ENCODE peak calls at places on chromosomes 2 and 18, in ten cellular contexts. I is HS-5; U is NCI-H1417; Z is stimulated activated CD4-positive, alpha-beta T cell treated with anti-CD3 and anti-CD28 coated beads, Interleukin-2, amount 100 ng/mL, for 24 hours; S is progenitor cell of endocrine pancreas; P is T-cell; G is Daoy; V is GM18507; X is thoracic aorta; T is NK-92 treated with Interleukin-12 subunit alpha and Interleukin-12 subunit beta, amount 100 ng/mL, for 24 hours. L is an unnamed sample.

GRCh38 chr2:119523383-119523958 is 812 bp downstream of the SCTR start:
- DNase-seq in I (no peak), U (no peak), Z (no peak), S (no peak), P (no peak), G (no peak), V (no peak), X (no peak), T (no peak), L (no peak)

GRCh38 chr2:177708660-177709328 is 316.2 kb downstream of the AGPS start:
- DNase-seq in I (no peak), U (no peak), Z (no peak), S (no peak), P (no peak), G (no peak), V (no peak), X (no peak), T (no peak), L (no peak)

GRCh38 chr2:64737547-64737946 is 83.8 kb upstream of the SERTAD2 start:
- DNase-seq in I (no peak), U (no peak), Z (no peak), S (no peak), P (no peak), G (no peak), V (no peak), X (no peak), T (no peak), L (no peak)

GRCh38 chr2:29273704-29274611 is 158.7 kb downstream of the CLIP4 start:
- DNase-seq in I (no peak), U (no peak), Z (no peak), S (no peak), P (no peak), G (peak; percentile 75), V (no peak), X (no peak), T (no peak), L (no peak)

GRCh38 chr2:205539603-205540002 is 142.7 kb upstream of the NRP2 start:
- DNase-seq in I (no peak), U (no peak), Z (no peak), S (no peak), P (no peak), G (no peak), V (no peak), X (no peak), T (no peak), L (no peak)

GRCh38 chr18:41965856-41966255 is 10.8 kb downstream of the PIK3C3 start:
- DNase-seq in I (no peak), U (no peak), Z (no peak), S (no peak), P (no peak), G (no peak), V (no peak), X (no peak), T (no peak), L (no peak)

GRCh38 chr18:2958819-2959298 is 54.1 kb downstream of the LPIN2 start:
- DNase-seq in I (no peak), U (no peak), Z (no peak), S (no peak), P (no peak), G (no peak), V (no peak), X (no peak), T (no peak), L (no peak)

GRCh38 chr2:217289153-217289908 is 429.5 kb upstream of the TNP1 start:
- DNase-seq in I (no peak), U (peak; percentile 38), Z (no peak), S (no peak), P (no peak), G (no peak), V (no peak), X (no peak), T (no peak), L (no peak)

GRCh38 chr2:216863946-216864345 is 4.1 kb upstream of the TNP1 start:
- DNase-seq in I (no peak), U (no peak), Z (no peak), S (no peak), P (no peak), G (peak; percentile 15), V (no peak), X (no peak), T (no peak), L (no peak)

GRCh38 chr2:162037886-162038285 is 36.1 kb downstream of the DPP4 start:
- DNase-seq in I (no peak), U (no peak), Z (no peak), S (no peak), P (no peak), G (no peak), V (no peak), X (no peak), T (no peak), L (no peak)

GRCh38 chr2:24814498-24814897 is 21.3 kb downstream of the CENPO start:
- DNase-seq in I (no peak), U (no peak), Z (no peak), S (no peak), P (no peak), G (no peak), V (no peak), X (no peak), T (no peak), L (no peak)

GRCh38 chr2:223746611-223747010 is 90.8 kb downstream of the AP1S3 start:
- DNase-seq in I (no peak), U (no peak), Z (no peak), S (no peak), P (no peak), G (no peak), V (no peak), X (no peak), T (no peak), L (no peak)

GRCh38 chr2:224958873-224959272 is 83.4 kb downstream of the DOCK10 start:
- DNase-seq in I (no peak), U (no peak), Z (no peak), S (no peak), P (no peak), G (no peak), V (no peak), X (no peak), T (no peak), L (no peak)

L was measured in psoas muscle.